ENCODE peak calls at places on chromosomes 4 and X, in five cellular contexts. O is C1 segment of cervical spinal cord, N is M059J, Y is mesenteric fat pad, B is mammary epithelial cell. Z is an unnamed sample.

GRCh38 chr4:163251204-163251603 is 81.2 kb downstream of the NPY1R start:
- DNase-seq in O (no peak), N (peak), Y (no peak), B (no peak), Z (no peak)

GRCh38 chr4:134539729-134540231 is 338.2 kb upstream of the PABPC4L start:
- DNase-seq in O (no peak), N (no peak), Y (no peak), B (no peak), Z (no peak)

GRCh38 chrX:133307637-133308485 is 89.7 kb upstream of the TFDP3 start:
- DNase-seq in O (no peak), N (no peak), Y (no peak), B (no peak), Z (no peak)

GRCh38 chr4:143262838-143263237 is 73.8 kb upstream of the GAB1 start:
- DNase-seq in O (no peak), N (no peak), Y (no peak), B (no peak), Z (no peak)

GRCh38 chr4:158020734-158021346 is 152.0 kb downstream of the GASK1B start:
- DNase-seq in O (no peak), N (peak), Y (no peak), B (peak), Z (no peak)

GRCh38 chr4:150619032-150619431 is 37.1 kb downstream of the MAB21L2 start:
- DNase-seq in O (no peak), N (no peak), Y (no peak), B (no peak), Z (no peak)

GRCh38 chrX:119871245-119871598 is 311 bp downstream of the RNF113A start:
- DNase-seq in O (no peak), N (no peak), Y (no peak), B (no peak), Z (no peak)

GRCh38 chr4:133981327-133981726 is 220.3 kb downstream of the PABPC4L start:
- DNase-seq in O (no peak), N (no peak), Y (no peak), B (no peak), Z (no peak)

GRCh38 chr4:172982151-172982590 is 186.4 kb upstream of the GALNT7 start:
- DNase-seq in O (no peak), N (peak), Y (no peak), B (peak), Z (no peak)

GRCh38 chrX:107485019-107485418 is 35.6 kb downstream of the FRMPD3 start:
- DNase-seq in O (no peak), N (no peak), Y (no peak), B (no peak), Z (no peak)

GRCh38 chr4:74374561-74375327 is 9.8 kb downstream of the EREG start:
- DNase-seq in O (no peak), N (peak), Y (no peak), B (peak), Z (no peak)

GRCh38 chr4:86891785-86892638 is at the start of gene C4orf36:
- DNase-seq in O (peak), N (peak), Y (peak), B (peak), Z (no peak)

Z was measured in osteocyte.